ENCODE peak calls at places on chromosomes 11 and 22, in nine cellular contexts. N is epithelial cell of esophagus, Z is nucleus accumbens, G is A172, R is HFF-Myc, K is NCI-H1930, C is head of caudate nucleus, H is epithelial cell of prostate, S is body of pancreas. V is an unnamed sample.

GRCh38 chr11:116162541-116163230 is 610.1 kb downstream of the BUD13 start:
- DNase-seq in N (no peak), Z (peak; percentile 43), H (no peak), G (no peak), R (no peak), S (no peak), K (no peak), C (peak; percentile 45), V (peak; percentile 24)

GRCh38 chr11:101792814-101793213 is 122.0 kb upstream of the CEP126 start:
- DNase-seq in C (no peak), R (no peak), Z (no peak), S (no peak), G (no peak), H (no peak), N (no peak), K (no peak), V (no peak)

GRCh38 chr11:79371724-79372123 is 69.1 kb downstream of the TENM4 start:
- DNase-seq in N (no peak), K (no peak), R (no peak), C (no peak), G (no peak), Z (no peak), S (no peak), H (no peak), V (no peak)

GRCh38 chr11:47992959-47993820 is 12.8 kb downstream of the PTPRJ start:
- DNase-seq in H (no peak), S (no peak), Z (no peak), G (peak; percentile 95), K (no peak), R (peak; percentile 51), N (no peak), C (no peak), V (peak; percentile 97)

GRCh38 chr22:46536559-46537220 is 730 bp downstream of the CELSR1 start:
- DNase-seq in H (no peak), C (no peak), S (no peak), G (no peak), R (no peak), Z (no peak), K (no peak), N (peak; percentile 28), V (no peak)

GRCh38 chr22:31436132-31436531 is 36.7 kb downstream of the DRG1 start:
- DNase-seq in N (no peak), K (no peak), Z (no peak), C (no peak), R (no peak), H (no peak), S (no peak), G (no peak), V (no peak)

GRCh38 chr11:83051760-83052671 is 19.7 kb downstream of the RAB30 start:
- DNase-seq in G (peak; percentile 73), H (peak; percentile 83), R (peak; percentile 73), N (peak; percentile 96), C (peak; percentile 45), K (no peak), Z (peak; percentile 18), S (peak; percentile 42), V (peak; percentile 89)

GRCh38 chr11:61866231-61866957 is 25.0 kb downstream of the FADS3 start:
- DNase-seq in S (no peak), G (no peak), R (no peak), H (no peak), N (peak; percentile 45), K (no peak), Z (no peak), C (no peak), V (no peak)

GRCh38 chr11:44326615-44327475 is 16.9 kb upstream of the ALX4 start:
- DNase-seq in K (no peak), N (peak; percentile 18), G (no peak), S (no peak), H (no peak), C (no peak), Z (no peak), R (no peak), V (no peak)

GRCh38 chr22:32764330-32765116 is 37.0 kb upstream of the TIMP3 start:
- DNase-seq in Z (no peak), S (no peak), N (peak; percentile 86), H (peak; percentile 27), C (no peak), G (peak; percentile 44), K (no peak), R (peak; percentile 46), V (no peak)

GRCh38 chr11:71298016-71298550 is 45.7 kb upstream of the SHANK2 start:
- DNase-seq in R (no peak), H (no peak), Z (no peak), K (no peak), S (no peak), N (no peak), G (no peak), C (no peak), V (no peak)

GRCh38 chr11:92453055-92453454 is 228.4 kb downstream of the FAT3 start:
- DNase-seq in K (no peak), S (no peak), C (no peak), G (peak; percentile 70), Z (no peak), H (no peak), R (no peak), N (peak; percentile 77), V (peak; percentile 41)

V was measured in renal cortical epithelial cell.